ENCODE peak calls at places on chromosomes 2 and 18, in ten cellular contexts. K, C, R, H, Q, X, S, Z, O and J are unnamed samples.

GRCh38 chr18:22551536-22552151 is 133.9 kb upstream of the CTAGE1 start:
- DNase-seq in K (no peak), C (no peak), R (no peak), H (no peak), Q (no peak), X (no peak), S (no peak), Z (peak; percentile 90), O (no peak), J (no peak)

GRCh38 chr18:22999212-22999611 is 66.1 kb downstream of the RBBP8 start:
- DNase-seq in K (no peak), C (no peak), R (no peak), H (no peak), Q (no peak), X (no peak), S (no peak), Z (no peak), O (no peak), J (no peak)

GRCh38 chr18:42183746-42184145 is 228.7 kb downstream of the PIK3C3 start:
- DNase-seq in K (no peak), C (no peak), R (no peak), H (peak; percentile 20), Q (no peak), X (no peak), S (no peak), Z (peak; percentile 79), O (no peak), J (no peak)

GRCh38 chr2:141595531-141595930 is 535.3 kb downstream of the LRP1B start:
- DNase-seq in K (no peak), C (no peak), R (no peak), H (peak; percentile 89), Q (no peak), X (no peak), S (no peak), Z (no peak), O (no peak), J (no peak)

GRCh38 chr2:3422161-3422767 is 42.8 kb downstream of the TRAPPC12 start:
- DNase-seq in K (no peak), C (no peak), R (peak; percentile 63), H (no peak), Q (no peak), X (no peak), S (no peak), Z (no peak), O (no peak), J (no peak)

GRCh38 chr2:148257276-148257675 is 236.4 kb downstream of the MBD5 start:
- DNase-seq in K (no peak), C (no peak), R (no peak), H (no peak), Q (no peak), X (no peak), S (no peak), Z (no peak), O (no peak), J (no peak)

GRCh38 chr2:217573565-217573964 is 429.2 kb downstream of the TNS1 start:
- DNase-seq in K (no peak), C (no peak), R (no peak), H (no peak), Q (no peak), X (no peak), S (no peak), Z (peak; percentile 62), O (no peak), J (no peak)

GRCh38 chr2:6826081-6826913 is 39.4 kb downstream of the CMPK2 start:
- DNase-seq in K (peak; percentile 36), C (peak; percentile 81), R (peak; percentile 57), H (no peak), Q (peak; percentile 22), X (peak; percentile 6), S (peak; percentile 28), Z (peak; percentile 79), O (no peak), J (peak; percentile 82)

GRCh38 chr2:131389657-131390056 is 25.7 kb upstream of the RAB6D start:
- DNase-seq in K (no peak), C (no peak), R (no peak), H (no peak), Q (no peak), X (no peak), S (no peak), Z (no peak), O (no peak), J (no peak)